ENCODE peak calls at places on chromosomes 13 and 19, in four cellular contexts. I is K562, E is WTC11, S is HepG2. M is an unnamed sample.

GRCh38 chr13:109211616-109212015 is 574.8 kb downstream of the IRS2 start:
- DNase-seq in I (no peak), E (no peak), S (no peak), M (no peak)

GRCh38 chr19:10884273-10884672 is 12.9 kb downstream of the CARM1 start:
- DNase-seq in I (peak; percentile 20), E (no peak), S (no peak), M (no peak)

GRCh38 chr19:4414144-4414799 is 11.8 kb downstream of the CHAF1A start:
- DNase-seq in I (no peak), E (no peak), S (no peak), M (no peak)

GRCh38 chr13:102128216-102128800 is 273.5 kb downstream of the FGF14 start:
- DNase-seq in I (no peak), E (no peak), S (no peak), M (no peak)

GRCh38 chr19:12353375-12353774 is 12.1 kb downstream of the ZNF442 start:
- DNase-seq in I (no peak), E (no peak), S (no peak), M (no peak)

GRCh38 chr13:74687452-74688180 is 553.4 kb upstream of the KLF12 start:
- DNase-seq in I (no peak), E (no peak), S (no peak), M (no peak)

GRCh38 chr19:16015805-16016173 is 60.5 kb upstream of the TPM4 start:
- DNase-seq in I (no peak), E (no peak), S (no peak), M (no peak)

GRCh38 chr13:64959276-64959675 is 2270.9 kb downstream of the PCDH9 start:
- DNase-seq in I (no peak), E (no peak), S (no peak), M (no peak)

GRCh38 chr19:51020988-51021651 is 1.6 kb upstream of the KLK10 start:
- DNase-seq in I (peak; percentile 35), E (no peak), S (peak; percentile 40), M (no peak)

GRCh38 chr19:16216744-16217670 is 19.3 kb downstream of the AP1M1 start:
- DNase-seq in I (no peak), E (no peak), S (no peak), M (no peak)

GRCh38 chr19:30171795-30172642 is 200.2 kb upstream of the ZNF536 start:
- DNase-seq in I (no peak), E (no peak), S (no peak), M (no peak)

GRCh38 chr19:7756258-7756657 is 6.8 kb upstream of the CLEC4M start:
- DNase-seq in I (no peak), E (no peak), S (no peak), M (no peak)

GRCh38 chr13:98570929-98571372 is 6.0 kb downstream of the STK24 start:
- DNase-seq in I (no peak), E (no peak), S (peak; percentile 77), M (peak; percentile 92)

GRCh38 chr19:48591021-48591420 is 15.5 kb upstream of the SPACA4 start:
- DNase-seq in I (no peak), E (no peak), S (no peak), M (no peak)

GRCh38 chr19:2552859-2553258 is 76.9 kb downstream of the GADD45B start:
- DNase-seq in I (no peak), E (no peak), S (no peak), M (peak; percentile 86)

GRCh38 chr13:110107568-110108347 is 199.2 kb downstream of the COL4A1 start:
- DNase-seq in I (no peak), E (peak; percentile 65), S (no peak), M (no peak)

GRCh38 chr19:51158474-51159129 is 16.5 kb downstream of the SIGLEC7 start:
- DNase-seq in I (peak; percentile 79), E (peak; percentile 93), S (peak; percentile 42), M (no peak)

GRCh38 chr19:16326401-16327130 is 1.9 kb downstream of the KLF2 start:
- DNase-seq in I (no peak), E (peak; percentile 60), S (no peak), M (no peak)

GRCh38 chr13:97660488-97661086 is 226.6 kb downstream of the RAP2A start:
- DNase-seq in I (no peak), E (no peak), S (no peak), M (no peak)

GRCh38 chr19:31223805-31224534 is 125.3 kb downstream of the TSHZ3 start:
- DNase-seq in I (no peak), E (no peak), S (no peak), M (no peak)

GRCh38 chr13:59946924-59947323 is 216.8 kb downstream of the DIAPH3 start:
- DNase-seq in I (no peak), E (no peak), S (no peak), M (no peak)

GRCh38 chr19:29681422-29682235 is 16.4 kb downstream of the PLEKHF1 start:
- DNase-seq in I (no peak), E (no peak), S (no peak), M (no peak)

GRCh38 chr19:2394054-2394668 is 33.2 kb downstream of the TIMM13 start:
- DNase-seq in I (no peak), E (no peak), S (peak; percentile 53), M (peak; percentile 38)

GRCh38 chr13:40536443-40537113 is 129.9 kb downstream of the FOXO1 start:
- DNase-seq in I (no peak), E (no peak), S (peak; percentile 94), M (no peak)

GRCh38 chr19:27744926-27745844 is 1467.8 kb downstream of the UQCRFS1 start:
- DNase-seq in I (no peak), E (no peak), S (no peak), M (no peak)

GRCh38 chr19:2095338-2095938 is 688 bp downstream of the MOB3A start:
- DNase-seq in I (peak; percentile 38), E (no peak), S (no peak), M (no peak)

GRCh38 chr13:42466123-42466522 is 107.8 kb upstream of the TNFSF11 start:
- DNase-seq in I (no peak), E (no peak), S (no peak), M (no peak)

GRCh38 chr13:80105350-80105749 is 235.6 kb downstream of the SPRY2 start:
- DNase-seq in I (no peak), E (no peak), S (no peak), M (no peak)

GRCh38 chr19:50932018-50932689 is 20.7 kb downstream of the KLK5 start:
- DNase-seq in I (no peak), E (no peak), S (no peak), M (no peak)

GRCh38 chr13:24626449-24626848 is 53.8 kb upstream of the ATP12A start:
- DNase-seq in I (no peak), E (no peak), S (no peak), M (no peak)

DNA sequence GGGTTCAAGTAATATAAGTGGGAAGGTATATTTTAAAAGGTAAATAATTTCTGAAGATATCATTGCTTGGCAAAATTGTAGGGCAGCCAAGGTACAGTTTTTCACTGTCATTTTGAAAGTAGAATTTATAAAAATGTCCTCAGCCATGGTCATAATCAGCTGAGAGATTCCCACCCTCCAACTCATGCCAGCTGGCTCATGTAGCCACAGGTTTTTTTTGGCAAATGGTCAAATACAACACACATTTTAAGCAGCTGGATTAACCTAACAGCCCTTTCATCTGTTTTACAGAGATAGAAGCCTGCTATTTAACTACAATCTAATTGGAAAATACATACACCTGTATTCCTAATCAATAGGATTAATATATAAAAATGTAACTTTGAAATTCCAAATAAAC is 619.2 kb upstream of the SGCG start:
- DNase-seq in I (no peak), E (no peak), S (no peak), M (no peak)
- TF ChIP-seq CBFB in I (no peak), E (no peak), S (no peak), M (no peak)

DNA sequence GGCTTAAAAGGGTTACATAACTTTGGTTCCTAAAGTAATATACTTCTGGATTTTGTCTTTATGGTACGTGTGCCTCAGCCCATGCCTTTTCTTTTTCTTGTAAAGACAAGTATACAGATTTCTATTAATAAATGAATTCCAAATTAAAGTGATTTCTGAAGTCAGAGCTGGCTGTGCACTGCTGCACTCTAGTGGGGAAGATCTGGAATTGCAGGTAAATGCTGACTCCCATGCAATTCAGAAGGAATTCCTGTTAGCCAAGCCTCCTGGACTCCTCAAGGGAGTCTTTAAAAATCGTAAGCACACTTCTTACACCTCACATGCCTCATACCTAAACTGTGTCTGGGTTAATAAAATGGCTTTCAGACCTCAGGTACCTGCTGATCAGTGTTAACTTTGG is 118.4 kb upstream of the SLC7A1 start:
- DNase-seq in I (peak; percentile 21), E (no peak), S (no peak), M (no peak)
- TF ChIP-seq ESRRA in I (no peak), E (no peak), S (no peak), M (no peak)

GRCh38 chr19:38193445-38193844 is 30.6 kb downstream of the DPF1 start:
- DNase-seq in I (no peak), E (no peak), S (no peak), M (no peak)

GRCh38 chr19:38196245-38196837 is 27.7 kb downstream of the DPF1 start:
- DNase-seq in I (no peak), E (no peak), S (no peak), M (no peak)

GRCh38 chr19:38191747-38192146 is 32.3 kb downstream of the DPF1 start:
- DNase-seq in I (no peak), E (no peak), S (no peak), M (no peak)

GRCh38 chr19:38195237-38195636 is 28.8 kb downstream of the DPF1 start:
- DNase-seq in I (no peak), E (no peak), S (no peak), M (no peak)

GRCh38 chr19:38194061-38194701 is 29.8 kb downstream of the DPF1 start:
- DNase-seq in I (no peak), E (no peak), S (peak; percentile 49), M (no peak)
- TF ChIP-seq CBFB in I (no peak), E (no peak), S (no peak), M (no peak)

DNA sequence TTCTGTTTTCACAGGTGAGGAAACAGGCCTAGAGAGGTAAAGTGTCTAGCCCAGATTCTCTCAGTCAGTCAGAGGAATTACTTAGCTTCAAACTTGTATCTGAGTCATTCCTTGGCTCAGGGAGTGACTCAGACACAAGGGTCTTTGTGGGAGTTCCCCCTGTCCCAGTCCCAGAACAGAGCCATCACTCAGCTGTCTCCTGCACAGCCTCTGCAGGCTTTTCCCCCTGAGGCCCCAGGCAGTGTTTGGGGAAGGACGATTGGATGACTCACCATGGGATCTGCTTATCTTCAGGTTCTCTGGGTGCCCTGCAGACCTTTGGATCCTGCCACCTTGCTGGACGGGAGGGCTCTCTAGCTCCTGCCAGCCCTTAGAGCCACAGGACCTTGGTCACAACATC is 13.2 kb downstream of the ZNF793 start:
- DNase-seq in I (no peak), E (no peak), S (no peak), M (no peak)
- TF ChIP-seq ESRRA in I (no peak), E (no peak), S (no peak), M (no peak)

GRCh38 chr19:41131186-41131585 is 17.0 kb downstream of the CYP2F1 start:
- DNase-seq in I (no peak), E (no peak), S (no peak), M (no peak)
- TF ChIP-seq CBFB in I (no peak), E (no peak), S (no peak), M (no peak)

GRCh38 chr19:6392219-6393073 is 518 bp downstream of the GTF2F1 start:
- DNase-seq in I (peak; percentile 33), E (no peak), S (no peak), M (no peak)
- TF ChIP-seq ESRRA in I (no peak), E (no peak), S (no peak), M (no peak)